ENCODE peak calls at places on chromosomes 2 and 18, in four cellular contexts. L, B, X and M are unnamed samples.

GRCh38 chr2:224948005-224948404 is 94.3 kb downstream of the DOCK10 start:
- DNase-seq in L (no peak), B (no peak), X (no peak), M (no peak)

GRCh38 chr2:11748018-11748860 is 1.8 kb downstream of the LPIN1 start:
- DNase-seq in L (no peak), B (no peak), X (no peak), M (no peak)

GRCh38 chr2:62266433-62267038 is 70.6 kb downstream of the B3GNT2 start:
- DNase-seq in L (no peak), B (no peak), X (no peak), M (no peak)

GRCh38 chr2:111534816-111535803 is 348.9 kb downstream of the ANAPC1 start:
- DNase-seq in L (no peak), B (no peak), X (no peak), M (peak)

GRCh38 chr2:21939961-21940360 is 816.2 kb downstream of the TDRD15 start:
- DNase-seq in L (no peak), B (no peak), X (no peak), M (no peak)

GRCh38 chr2:62197609-62198236 is 1.8 kb downstream of the B3GNT2 start:
- DNase-seq in L (peak), B (no peak), X (peak), M (peak)

GRCh38 chr2:15510131-15510530 is 51.0 kb downstream of the NBAS start:
- DNase-seq in L (no peak), B (no peak), X (no peak), M (no peak)

GRCh38 chr2:30379481-30379880 is 67.6 kb upstream of the LCLAT1 start:
- DNase-seq in L (no peak), B (no peak), X (no peak), M (no peak)

GRCh38 chr2:102240640-102241370 is 54.0 kb downstream of the IL1RL2 start:
- DNase-seq in L (peak), B (peak), X (peak), M (peak)

GRCh38 chr2:37105150-37105549 is 20.8 kb downstream of the GPATCH11 start:
- DNase-seq in L (no peak), B (no peak), X (no peak), M (no peak)

GRCh38 chr2:239143858-239144712 is 256.7 kb downstream of the HDAC4 start:
- DNase-seq in L (peak), B (no peak), X (peak), M (peak)

GRCh38 chr2:9811679-9812511 is 31.4 kb upstream of the TAF1B start:
- DNase-seq in L (no peak), B (no peak), X (no peak), M (no peak)

GRCh38 chr2:182668671-182669070 is 47.4 kb upstream of the DNAJC10 start:
- DNase-seq in L (no peak), B (no peak), X (no peak), M (no peak)

GRCh38 chr2:40450066-40450841 is 1.6 kb downstream of the SLC8A1 start:
- DNase-seq in L (no peak), B (no peak), X (no peak), M (no peak)

GRCh38 chr2:131029812-131030211 is 63.4 kb downstream of the FAM168B start:
- DNase-seq in L (no peak), B (no peak), X (no peak), M (no peak)

GRCh38 chr2:74891136-74891764 is 57.3 kb downstream of the HK2 start:
- DNase-seq in L (no peak), B (no peak), X (no peak), M (no peak)

GRCh38 chr18:59189746-59190145 is 30.2 kb upstream of the GRP start:
- DNase-seq in L (no peak), B (no peak), X (no peak), M (no peak)

GRCh38 chr18:45958027-45958426 is 9.1 kb downstream of the EPG5 start:
- DNase-seq in L (no peak), B (no peak), X (no peak), M (no peak)

DNA sequence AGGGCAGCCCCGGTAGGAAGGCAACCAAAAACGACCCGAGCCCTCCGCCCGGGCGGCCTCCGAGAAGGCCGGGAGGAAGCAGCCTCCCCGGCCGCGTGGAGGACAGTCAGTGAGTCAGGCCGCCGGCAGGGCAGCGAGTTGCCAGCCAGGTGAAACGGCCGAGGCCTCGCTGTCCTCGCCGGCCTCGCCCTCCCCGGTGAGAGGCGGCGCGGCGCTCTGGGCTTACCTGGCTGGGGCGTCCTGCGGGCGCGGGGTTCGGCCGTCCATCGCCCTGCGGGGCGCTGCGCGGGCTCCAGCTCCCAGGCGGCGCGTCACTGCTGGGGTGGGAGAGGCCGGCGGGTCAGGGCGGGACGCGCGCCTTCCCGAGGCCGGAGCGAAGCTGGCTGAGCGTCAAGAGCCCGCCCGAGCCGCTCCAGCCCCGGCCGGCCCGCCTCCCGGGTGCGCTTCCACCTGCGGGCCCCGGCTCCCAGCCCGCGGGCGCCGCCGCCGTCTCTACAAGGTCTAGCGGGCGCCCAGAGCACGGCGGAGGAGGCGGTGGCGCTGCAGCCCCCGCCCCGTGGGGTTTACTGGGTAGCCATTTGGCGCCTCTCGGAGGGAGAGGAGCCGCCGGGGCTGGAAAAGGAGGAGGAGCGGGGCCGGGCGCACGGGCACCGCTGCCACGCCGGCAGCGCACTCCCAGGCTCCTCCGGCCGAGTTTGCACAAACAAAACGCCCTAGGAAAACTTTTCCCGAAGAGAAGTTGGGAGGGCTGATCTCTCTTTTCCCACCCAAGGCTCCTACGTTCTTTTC is 499 bp downstream of the COBLL1 start:
- DNase-seq in L (peak), B (peak), X (peak), M (peak)
- TF ChIP-seq POLR2A in L (no peak), B (peak), X (peak), M (peak)

GRCh38 chr2:136117909-136118818 is at the start of gene CXCR4:
- DNase-seq in L (peak), B (peak), X (peak), M (peak)
- TF ChIP-seq POLR2A in L (no peak), B (no peak), X (no peak), M (no peak)

DNA sequence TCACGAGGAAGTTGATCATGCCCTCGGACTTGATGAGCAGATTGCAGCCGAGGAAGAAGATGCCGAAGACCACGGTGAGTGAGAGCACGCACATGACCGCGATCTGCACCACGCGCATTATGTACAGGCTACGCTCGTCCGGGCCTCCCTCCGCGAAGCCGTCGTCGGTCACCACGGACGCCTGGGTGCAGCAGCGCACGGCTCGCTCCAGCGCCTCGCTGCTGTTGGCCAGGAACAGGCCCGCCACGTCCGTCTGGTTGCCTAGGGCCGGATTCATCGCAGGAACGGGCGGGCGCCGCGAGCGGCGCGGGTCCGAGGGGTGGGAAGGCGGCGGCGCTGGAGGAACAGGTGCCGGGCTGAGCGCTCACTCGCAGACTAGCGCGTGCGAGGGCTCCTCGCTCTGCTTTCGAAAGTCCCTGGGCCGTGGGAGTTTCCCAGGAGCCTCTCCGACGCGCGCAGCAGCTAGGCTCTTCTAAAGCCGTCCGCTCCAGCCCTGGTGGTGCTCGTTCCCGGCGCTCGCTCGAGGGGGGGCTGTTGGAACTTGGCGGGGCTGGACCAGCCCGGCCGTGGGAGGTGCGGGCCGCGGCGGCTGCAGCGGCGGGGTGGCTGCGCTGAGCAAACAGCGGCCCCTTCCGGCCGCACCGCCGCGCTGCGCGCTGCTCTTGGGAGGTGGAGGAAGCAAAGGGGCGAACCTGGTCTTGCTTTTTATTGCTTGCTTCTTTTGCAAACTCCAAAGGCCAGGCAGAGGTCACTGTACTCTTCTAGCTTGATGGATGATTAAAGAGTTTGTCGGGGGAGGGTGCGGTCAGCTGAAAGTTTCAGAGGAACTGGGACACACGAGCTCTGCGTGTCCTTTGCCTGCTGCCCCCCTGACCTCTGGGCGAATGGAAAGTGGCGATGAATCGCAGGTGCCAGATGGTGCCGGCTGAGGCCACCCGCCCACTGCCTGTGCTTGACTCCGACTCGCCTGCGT is at the start of gene RPRM:
- DNase-seq in L (peak), B (no peak), X (peak), M (peak)
- TF ChIP-seq POLR2A in L (no peak), B (no peak), X (no peak), M (no peak)

GRCh38 chr2:162343824-162344616 is at the start of gene GCA:
- DNase-seq in L (peak), B (peak), X (peak), M (peak)
- TF ChIP-seq POLR2A in L (no peak), B (no peak), X (peak), M (peak)

DNA sequence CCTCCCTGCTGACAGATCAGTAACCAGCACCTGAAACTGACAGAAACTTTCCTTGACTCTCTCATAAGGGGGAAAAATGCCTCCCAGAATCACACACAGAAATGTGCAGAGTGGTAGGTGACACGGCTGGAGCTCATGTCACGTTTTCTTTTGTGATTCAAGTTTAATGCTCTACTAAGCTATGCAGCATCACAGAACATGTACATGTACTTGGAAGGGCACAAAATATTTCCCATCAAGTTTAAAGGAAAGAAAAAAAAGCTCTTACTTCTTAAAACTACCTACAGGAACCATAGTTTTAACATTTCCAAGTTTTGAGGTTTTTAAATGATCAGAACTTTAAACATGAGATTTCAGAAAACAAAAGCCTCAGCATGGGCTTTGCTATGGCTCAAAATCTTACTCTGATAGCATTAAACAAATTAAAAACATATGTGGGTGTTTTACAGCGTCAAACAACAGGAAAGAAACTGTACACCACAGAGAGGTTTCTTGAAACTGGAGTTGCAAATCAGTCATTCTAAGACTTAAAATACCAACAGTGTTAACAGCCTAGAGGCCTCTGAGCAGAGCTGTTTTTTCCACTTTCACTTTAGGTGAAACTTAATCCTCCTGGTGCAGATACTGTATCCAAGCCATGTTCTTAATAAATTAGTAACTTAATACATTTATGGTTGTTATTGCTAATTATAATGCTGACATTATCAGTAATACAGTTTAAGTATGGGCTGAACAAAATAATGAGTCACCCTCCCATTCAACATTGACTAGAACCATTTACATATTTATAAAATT is 30.1 kb downstream of the MBP start:
- DNase-seq in L (no peak), B (no peak), X (no peak), M (peak)
- TF ChIP-seq POLR2A in L (no peak), B (no peak), X (no peak), M (no peak)

GRCh38 chr2:219248845-219249202 is 3.5 kb downstream of the STK16 start:
- DNase-seq in L (no peak), B (no peak), X (no peak), M (no peak)
- TF ChIP-seq POLR2A in L (no peak), B (no peak), X (no peak), M (no peak)

DNA sequence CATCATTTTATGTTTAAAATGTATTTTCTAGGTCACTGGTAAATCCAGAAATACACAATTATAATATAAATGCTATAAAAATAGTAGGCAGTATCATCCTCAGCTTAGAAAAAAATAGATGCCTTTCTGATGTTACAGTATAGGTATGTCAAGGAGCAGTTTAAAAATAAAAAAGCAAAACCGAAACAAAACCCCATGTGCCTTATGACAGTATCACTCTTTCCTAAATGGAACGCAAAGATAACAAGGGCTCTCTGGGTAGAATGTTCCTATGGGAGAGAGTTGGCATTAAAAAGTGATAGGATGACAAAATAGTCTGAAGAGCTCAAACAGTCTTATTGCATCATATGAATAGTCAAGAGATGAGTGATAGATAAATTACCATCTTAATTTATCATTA is 172.1 kb downstream of the DSC3 start:
- DNase-seq in L (no peak), B (no peak), X (no peak), M (no peak)
- TF ChIP-seq POLR2A in L (no peak), B (no peak), X (no peak), M (no peak)

GRCh38 chr2:27442981-27443323 is 771 bp downstream of the KRTCAP3 start:
- DNase-seq in L (no peak), B (no peak), X (no peak), M (peak)
- TF ChIP-seq POLR2A in L (no peak), B (no peak), X (no peak), M (no peak)

DNA sequence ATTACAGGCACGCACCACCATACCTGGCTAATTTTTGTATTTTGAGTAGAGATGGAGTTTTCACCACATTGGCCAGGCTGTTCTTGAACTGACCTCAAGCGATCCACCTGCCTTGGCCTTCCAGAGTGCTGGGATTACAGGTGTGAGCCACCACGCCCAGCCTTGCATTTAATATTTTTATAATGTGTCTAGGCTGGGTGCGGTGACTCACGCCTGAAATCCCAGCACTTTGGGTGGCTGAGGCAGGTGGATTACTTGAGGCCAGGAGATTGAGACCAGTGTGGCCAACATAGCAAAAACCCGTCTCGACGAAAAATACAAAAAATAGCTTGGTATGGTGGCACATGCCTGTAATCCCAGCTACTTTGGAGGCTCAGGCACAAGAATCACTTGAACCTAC is 3.2 kb downstream of the RPL37A start:
- DNase-seq in L (no peak), B (no peak), X (no peak), M (no peak)
- TF ChIP-seq POLR2A in L (no peak), B (no peak), X (no peak), M (no peak)